ENCODE peak calls at places on chromosomes 4 and X, in four cellular contexts. X, Q, P and V are unnamed samples.

GRCh38 chrX:136694491-136695087 is 46.6 kb downstream of the CD40LG start:
- DNase-seq in X (no peak), Q (peak; percentile 53), P (no peak), V (no peak)

GRCh38 chrX:17521871-17522693 is 147.1 kb downstream of the NHS start:
- DNase-seq in X (no peak), Q (peak; percentile 67), P (no peak), V (no peak)

GRCh38 chr4:165788686-165789463 is 84.2 kb upstream of the TLL1 start:
- DNase-seq in X (no peak), Q (no peak), P (no peak), V (no peak)

GRCh38 chrX:137428777-137429564 is 137.0 kb upstream of the ZIC3 start:
- DNase-seq in X (no peak), Q (no peak), P (no peak), V (no peak)

GRCh38 chrX:40864972-40865371 is 129.6 kb upstream of the MED14 start:
- DNase-seq in X (no peak), Q (peak; percentile 77), P (no peak), V (no peak)

GRCh38 chrX:2497961-2498780 is 2.6 kb downstream of the DHRSX start:
- DNase-seq in X (peak; percentile 59), Q (peak; percentile 36), P (no peak), V (no peak)

GRCh38 chr4:74293558-74293957 is 14.7 kb upstream of the EPGN start:
- DNase-seq in X (no peak), Q (no peak), P (no peak), V (no peak)

GRCh38 chrX:87697409-87697808 is 179.8 kb downstream of the KLHL4 start:
- DNase-seq in X (no peak), Q (no peak), P (no peak), V (no peak)

GRCh38 chr4:67615119-67615518 is 56.6 kb downstream of the STAP1 start:
- DNase-seq in X (no peak), Q (no peak), P (no peak), V (no peak)

GRCh38 chr4:13340672-13341071 is 143.5 kb downstream of the RAB28 start:
- DNase-seq in X (no peak), Q (no peak), P (no peak), V (no peak)